ENCODE peak calls at places on chromosomes 13 and 19, in six cellular contexts. One of them, this sample, is unnamed.

GRCh38 chr19:50003810-50004419 is 21.3 kb downstream of the VRK3 start:
- DNase-seq in cardiac fibroblast: peak
- DNase-seq in omental fat pad: no peak
- DNase-seq in SK-N-SH: no peak
- DNase-seq in fibroblast of the aortic adventitia: peak
- DNase-seq in lower leg skin: peak
- DNase-seq in this sample: peak

GRCh38 chr19:1522061-1522460 is 1.8 kb upstream of the PLK5 start:
- DNase-seq in SK-N-SH: no peak
- DNase-seq in lower leg skin: no peak
- DNase-seq in omental fat pad: no peak
- DNase-seq in cardiac fibroblast: no peak
- DNase-seq in fibroblast of the aortic adventitia: no peak
- DNase-seq in this sample: no peak

GRCh38 chr19:29520390-29520789 is 5.4 kb upstream of the VSTM2B start:
- DNase-seq in cardiac fibroblast: no peak
- DNase-seq in omental fat pad: no peak
- DNase-seq in lower leg skin: no peak
- DNase-seq in SK-N-SH: no peak
- DNase-seq in fibroblast of the aortic adventitia: no peak
- DNase-seq in this sample: no peak

GRCh38 chr13:73069206-73069815 is 10.5 kb downstream of the KLF5 start:
- DNase-seq in fibroblast of the aortic adventitia: peak
- DNase-seq in cardiac fibroblast: no peak
- DNase-seq in lower leg skin: no peak
- DNase-seq in omental fat pad: no peak
- DNase-seq in SK-N-SH: no peak
- DNase-seq in this sample: no peak

GRCh38 chr19:28601723-28602440 is 611.1 kb downstream of the UQCRFS1 start:
- DNase-seq in cardiac fibroblast: no peak
- DNase-seq in SK-N-SH: no peak
- DNase-seq in lower leg skin: no peak
- DNase-seq in fibroblast of the aortic adventitia: no peak
- DNase-seq in omental fat pad: no peak
- DNase-seq in this sample: no peak

GRCh38 chr13:74705438-74705837 is 571.2 kb upstream of the KLF12 start:
- DNase-seq in omental fat pad: no peak
- DNase-seq in fibroblast of the aortic adventitia: no peak
- DNase-seq in SK-N-SH: no peak
- DNase-seq in lower leg skin: no peak
- DNase-seq in cardiac fibroblast: no peak
- DNase-seq in this sample: no peak

GRCh38 chr19:42322305-42322704 is 3.1 kb upstream of the MEGF8 start:
- DNase-seq in SK-N-SH: no peak
- DNase-seq in omental fat pad: no peak
- DNase-seq in fibroblast of the aortic adventitia: no peak
- DNase-seq in lower leg skin: no peak
- DNase-seq in cardiac fibroblast: no peak
- DNase-seq in this sample: no peak

GRCh38 chr13:50842246-50842645 is 1.2 kb downstream of the DLEU7 start:
- DNase-seq in fibroblast of the aortic adventitia: no peak
- DNase-seq in lower leg skin: no peak
- DNase-seq in SK-N-SH: peak
- DNase-seq in cardiac fibroblast: no peak
- DNase-seq in omental fat pad: no peak
- DNase-seq in this sample: no peak

GRCh38 chr19:10260141-10260584 is 8.1 kb downstream of the MRPL4 start:
- DNase-seq in lower leg skin: no peak
- DNase-seq in SK-N-SH: no peak
- DNase-seq in fibroblast of the aortic adventitia: no peak
- DNase-seq in cardiac fibroblast: no peak
- DNase-seq in omental fat pad: no peak
- DNase-seq in this sample: peak

GRCh38 chr19:33713194-33713593 is 83.5 kb upstream of the KCTD15 start:
- DNase-seq in omental fat pad: no peak
- DNase-seq in SK-N-SH: no peak
- DNase-seq in cardiac fibroblast: no peak
- DNase-seq in lower leg skin: no peak
- DNase-seq in fibroblast of the aortic adventitia: no peak
- DNase-seq in this sample: no peak

GRCh38 chr19:1325568-1326294 is 40.1 kb downstream of the EFNA2 start:
- DNase-seq in SK-N-SH: no peak
- DNase-seq in cardiac fibroblast: no peak
- DNase-seq in lower leg skin: no peak
- DNase-seq in fibroblast of the aortic adventitia: no peak
- DNase-seq in omental fat pad: no peak
- DNase-seq in this sample: no peak

GRCh38 chr13:89846890-89847585 is 1500.4 kb upstream of the MIR17HG start:
- DNase-seq in omental fat pad: no peak
- DNase-seq in lower leg skin: no peak
- DNase-seq in cardiac fibroblast: peak
- DNase-seq in fibroblast of the aortic adventitia: no peak
- DNase-seq in SK-N-SH: no peak
- DNase-seq in this sample: no peak

DNA sequence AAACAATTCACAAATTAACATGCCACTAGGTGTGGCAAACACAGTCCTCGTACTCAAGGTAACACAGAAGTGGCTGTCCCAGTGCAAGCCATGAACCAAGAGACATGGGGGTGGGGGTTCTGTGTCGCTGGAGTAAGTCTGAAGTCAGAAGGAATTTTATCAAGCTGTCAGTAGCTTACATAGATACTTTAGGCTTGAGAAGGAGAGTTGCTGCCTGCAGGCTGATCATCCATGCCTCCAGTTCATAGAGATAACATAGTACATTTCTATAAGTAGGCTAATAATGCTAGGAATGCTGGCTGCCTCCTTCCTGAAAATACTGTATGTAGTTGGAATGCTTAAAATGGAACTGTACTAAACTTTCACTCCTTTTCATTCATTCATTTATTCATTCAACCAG is 70.2 kb downstream of the CAB39L start:
- DNase-seq in SK-N-SH: no peak
- DNase-seq in cardiac fibroblast: no peak
- DNase-seq in fibroblast of the aortic adventitia: peak
- DNase-seq in lower leg skin: no peak
- DNase-seq in omental fat pad: no peak
- DNase-seq in this sample: no peak
- TF ChIP-seq CTCF in SK-N-SH: no peak
- TF ChIP-seq CTCF in cardiac fibroblast: no peak
- TF ChIP-seq CTCF in fibroblast of the aortic adventitia: no peak
- TF ChIP-seq CTCF in lower leg skin: no peak
- TF ChIP-seq CTCF in omental fat pad: no peak
- TF ChIP-seq CTCF in this sample: no peak

DNA sequence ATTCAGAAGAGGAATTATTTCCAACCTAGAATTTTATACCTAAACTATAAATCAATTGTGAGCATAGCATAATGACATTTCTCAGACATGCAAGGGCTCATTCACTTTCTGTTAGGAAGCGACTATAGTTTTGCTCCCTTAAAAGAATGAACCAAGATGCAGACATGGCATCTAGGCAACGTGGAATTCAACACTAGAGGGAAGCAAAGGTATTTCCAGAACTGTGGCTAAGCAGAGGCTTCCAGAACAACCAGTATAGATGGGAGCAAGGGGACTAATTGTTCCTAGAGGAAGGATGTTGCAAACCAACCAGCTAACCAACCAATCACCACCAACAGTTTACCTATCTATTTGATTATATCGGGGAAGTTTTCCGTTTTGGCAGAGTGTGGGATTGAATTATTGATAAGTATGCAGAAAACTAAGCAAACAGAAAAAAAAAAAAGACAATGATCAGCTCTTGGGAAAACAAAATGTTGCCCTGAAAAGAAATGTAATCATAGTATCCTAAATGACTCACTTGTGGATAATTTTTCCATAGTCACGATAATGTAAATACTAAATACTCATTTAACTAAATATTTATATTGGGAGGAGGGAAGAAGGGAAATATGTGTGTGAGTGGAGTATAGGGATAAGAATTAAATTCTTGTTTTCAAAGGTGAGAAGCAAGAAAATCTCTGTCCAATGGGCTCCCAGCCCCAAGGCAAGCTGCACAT is 21.1 kb downstream of the ARL11 start:
- DNase-seq in SK-N-SH: no peak
- DNase-seq in lower leg skin: no peak
- DNase-seq in cardiac fibroblast: peak
- DNase-seq in omental fat pad: no peak
- DNase-seq in fibroblast of the aortic adventitia: peak
- DNase-seq in this sample: no peak
- TF ChIP-seq CTCF in SK-N-SH: peak
- TF ChIP-seq CTCF in lower leg skin: no peak
- TF ChIP-seq CTCF in cardiac fibroblast: peak
- TF ChIP-seq CTCF in omental fat pad: no peak
- TF ChIP-seq CTCF in fibroblast of the aortic adventitia: peak
- TF ChIP-seq CTCF in this sample: no peak

DNA sequence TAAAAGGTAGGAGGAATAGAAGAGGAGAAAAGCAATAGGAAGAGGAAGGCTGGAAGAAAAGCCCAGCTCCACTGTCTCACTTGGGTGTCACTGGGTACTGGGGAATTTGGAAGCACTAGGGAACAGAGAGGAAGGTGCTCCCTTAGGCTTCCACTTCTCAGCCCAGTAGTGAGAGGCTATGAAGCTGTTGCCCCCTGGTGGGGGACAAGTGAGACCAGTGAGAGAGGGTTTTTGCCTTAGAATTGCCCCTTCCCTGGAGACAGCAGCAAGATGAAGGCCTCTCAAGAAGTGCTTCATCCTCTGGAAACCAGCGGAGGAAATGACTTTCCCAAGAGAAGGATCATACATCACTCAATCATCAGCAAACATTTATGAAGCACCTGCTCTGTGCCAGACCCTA is 4.7 kb upstream of the ZNF606 start:
- DNase-seq in lower leg skin: no peak
- DNase-seq in fibroblast of the aortic adventitia: no peak
- DNase-seq in SK-N-SH: no peak
- DNase-seq in omental fat pad: no peak
- DNase-seq in cardiac fibroblast: no peak
- DNase-seq in this sample: no peak
- TF ChIP-seq CTCF in lower leg skin: no peak
- TF ChIP-seq CTCF in fibroblast of the aortic adventitia: no peak
- TF ChIP-seq CTCF in SK-N-SH: no peak
- TF ChIP-seq CTCF in omental fat pad: no peak
- TF ChIP-seq CTCF in cardiac fibroblast: peak
- TF ChIP-seq CTCF in this sample: no peak

GRCh38 chr19:5542665-5543064 is 25.1 kb downstream of the TINCR start:
- DNase-seq in SK-N-SH: peak
- DNase-seq in fibroblast of the aortic adventitia: no peak
- DNase-seq in cardiac fibroblast: no peak
- DNase-seq in omental fat pad: no peak
- DNase-seq in lower leg skin: no peak
- DNase-seq in this sample: no peak
- TF ChIP-seq CTCF in SK-N-SH: no peak
- TF ChIP-seq CTCF in fibroblast of the aortic adventitia: no peak
- TF ChIP-seq CTCF in cardiac fibroblast: no peak
- TF ChIP-seq CTCF in omental fat pad: no peak
- TF ChIP-seq CTCF in lower leg skin: no peak
- TF ChIP-seq CTCF in this sample: no peak

GRCh38 chr13:27665333-27665732 is 43.6 kb downstream of the POLR1D start:
- DNase-seq in omental fat pad: no peak
- DNase-seq in lower leg skin: no peak
- DNase-seq in SK-N-SH: no peak
- DNase-seq in cardiac fibroblast: no peak
- DNase-seq in fibroblast of the aortic adventitia: peak
- DNase-seq in this sample: no peak
- TF ChIP-seq CTCF in omental fat pad: no peak
- TF ChIP-seq CTCF in lower leg skin: no peak
- TF ChIP-seq CTCF in SK-N-SH: peak
- TF ChIP-seq CTCF in cardiac fibroblast: no peak
- TF ChIP-seq CTCF in fibroblast of the aortic adventitia: peak
- TF ChIP-seq CTCF in this sample: no peak

GRCh38 chr19:18339703-18340102 is 695 bp upstream of the PGPEP1 start:
- DNase-seq in SK-N-SH: peak
- DNase-seq in fibroblast of the aortic adventitia: peak
- DNase-seq in lower leg skin: no peak
- DNase-seq in omental fat pad: no peak
- DNase-seq in cardiac fibroblast: peak
- DNase-seq in this sample: peak

GRCh38 chr19:18340237-18340989 is at the start of gene PGPEP1:
- DNase-seq in SK-N-SH: peak
- DNase-seq in lower leg skin: no peak
- DNase-seq in fibroblast of the aortic adventitia: peak
- DNase-seq in omental fat pad: peak
- DNase-seq in cardiac fibroblast: peak
- DNase-seq in this sample: peak

GRCh38 chr19:18338471-18339001 is 1.9 kb upstream of the PGPEP1 start:
- DNase-seq in lower leg skin: no peak
- DNase-seq in fibroblast of the aortic adventitia: peak
- DNase-seq in omental fat pad: no peak
- DNase-seq in SK-N-SH: no peak
- DNase-seq in cardiac fibroblast: no peak
- DNase-seq in this sample: no peak

GRCh38 chr19:18342090-18342632 is 1.8 kb downstream of the PGPEP1 start:
- DNase-seq in lower leg skin: no peak
- DNase-seq in SK-N-SH: no peak
- DNase-seq in fibroblast of the aortic adventitia: no peak
- DNase-seq in omental fat pad: no peak
- DNase-seq in cardiac fibroblast: no peak
- DNase-seq in this sample: no peak

DNA sequence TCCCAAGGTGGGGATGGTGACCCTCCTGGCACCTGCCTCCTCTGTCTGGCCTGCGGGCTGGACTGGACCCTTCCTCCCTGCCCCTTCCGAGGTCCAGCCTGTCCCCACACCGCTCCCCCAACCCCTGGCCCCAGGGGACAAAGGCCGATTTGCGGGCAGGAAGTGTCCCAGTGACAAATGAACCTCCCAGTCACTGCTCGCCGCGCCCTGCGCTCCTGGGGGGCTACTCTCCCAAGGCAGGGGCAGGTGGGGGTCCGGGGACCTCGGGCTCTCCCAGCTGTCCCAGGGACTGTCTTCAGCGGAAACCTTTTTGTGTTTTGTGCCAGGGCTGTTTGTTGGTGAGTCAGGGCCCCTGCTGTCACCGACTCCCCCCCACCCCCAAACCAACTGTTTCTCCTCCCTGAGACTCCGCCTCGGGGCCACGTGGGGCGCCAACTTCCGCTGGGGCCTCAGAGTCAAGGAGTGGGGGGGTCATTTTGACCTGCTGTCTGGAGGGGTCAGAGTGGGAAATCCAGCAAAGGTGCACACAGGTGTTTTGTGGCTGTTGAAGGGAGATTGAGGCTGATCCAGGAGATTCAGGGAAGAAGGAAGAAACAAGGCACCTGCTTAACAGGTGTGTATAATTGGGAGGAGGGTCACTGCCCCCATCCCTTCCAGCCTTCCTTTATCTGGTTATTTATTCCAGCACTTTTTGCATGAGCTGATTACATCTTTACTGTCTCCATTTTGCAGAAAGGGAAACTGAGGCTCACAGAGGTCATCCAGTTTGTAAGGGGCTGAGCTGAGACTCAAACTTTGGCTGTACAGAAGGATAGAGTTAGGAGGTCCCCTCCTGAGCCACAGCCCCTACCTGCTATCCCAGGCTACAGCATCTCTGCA is 831 bp downstream of the PGPEP1 start:
- DNase-seq in lower leg skin: no peak
- DNase-seq in SK-N-SH: peak
- DNase-seq in cardiac fibroblast: peak
- DNase-seq in omental fat pad: peak
- DNase-seq in fibroblast of the aortic adventitia: peak
- DNase-seq in this sample: peak
- TF ChIP-seq CTCF in lower leg skin: no peak
- TF ChIP-seq CTCF in SK-N-SH: no peak
- TF ChIP-seq CTCF in cardiac fibroblast: no peak
- TF ChIP-seq CTCF in omental fat pad: no peak
- TF ChIP-seq CTCF in fibroblast of the aortic adventitia: no peak
- TF ChIP-seq CTCF in this sample: no peak

GRCh38 chr19:13579388-13580060 is 73.2 kb upstream of the CACNA1A start:
- DNase-seq in fibroblast of the aortic adventitia: peak
- DNase-seq in omental fat pad: no peak
- DNase-seq in lower leg skin: no peak
- DNase-seq in SK-N-SH: no peak
- DNase-seq in cardiac fibroblast: peak
- DNase-seq in this sample: no peak
- TF ChIP-seq CTCF in fibroblast of the aortic adventitia: peak
- TF ChIP-seq CTCF in omental fat pad: no peak
- TF ChIP-seq CTCF in lower leg skin: no peak
- TF ChIP-seq CTCF in SK-N-SH: peak
- TF ChIP-seq CTCF in cardiac fibroblast: peak
- TF ChIP-seq CTCF in this sample: no peak

This sample was measured in Calu3.